ENCODE peak calls at places on chromosome 11, in seven cellular contexts. P, U, W, Q, I, C and D are unnamed samples.

GRCh38 chr11:12768731-12769673 is 94.8 kb downstream of the TEAD1 start:
- DNase-seq in P (no peak), U (no peak), W (no peak), Q (no peak), I (no peak), C (no peak), D (no peak)

GRCh38 chr11:32385998-32386397 is 49.3 kb downstream of the WT1 start:
- DNase-seq in P (no peak), U (no peak), W (peak; percentile 63), Q (no peak), I (no peak), C (no peak), D (no peak)

GRCh38 chr11:38176812-38177322 is 1578.8 kb upstream of the RAG2 start:
- DNase-seq in P (no peak), U (no peak), W (no peak), Q (no peak), I (no peak), C (no peak), D (peak; percentile 72)

GRCh38 chr11:60485987-60486386 is 6.6 kb upstream of the MS4A12 start:
- DNase-seq in P (no peak), U (no peak), W (no peak), Q (no peak), I (peak; percentile 19), C (no peak), D (no peak)

GRCh38 chr11:15941206-15941770 is 415.1 kb downstream of the SOX6 start:
- DNase-seq in P (no peak), U (no peak), W (peak; percentile 72), Q (peak; percentile 22), I (no peak), C (no peak), D (no peak)

GRCh38 chr11:72736452-72737069 is 15.6 kb downstream of the ARAP1 start:
- DNase-seq in P (peak; percentile 71), U (no peak), W (peak; percentile 74), Q (peak; percentile 43), I (peak; percentile 78), C (peak; percentile 40), D (no peak)

GRCh38 chr11:61752117-61752924 is at the start of gene MYRF:
- DNase-seq in P (no peak), U (no peak), W (peak; percentile 70), Q (peak; percentile 54), I (peak; percentile 48), C (peak; percentile 42), D (no peak)

GRCh38 chr11:100632970-100633452 is 54.1 kb upstream of the ARHGAP42 start:
- DNase-seq in P (peak; percentile 38), U (no peak), W (no peak), Q (no peak), I (no peak), C (no peak), D (no peak)

GRCh38 chr11:102599642-102600261 is 25.4 kb downstream of the MMP20 start:
- DNase-seq in P (no peak), U (no peak), W (peak; percentile 79), Q (no peak), I (no peak), C (no peak), D (no peak)

GRCh38 chr11:57641426-57641825 is 8.3 kb downstream of the YPEL4 start:
- DNase-seq in P (no peak), U (no peak), W (peak; percentile 72), Q (no peak), I (no peak), C (no peak), D (no peak)

GRCh38 chr11:112856133-112856532 is 105.1 kb upstream of the NCAM1 start:
- DNase-seq in P (no peak), U (no peak), W (no peak), Q (no peak), I (no peak), C (no peak), D (no peak)

GRCh38 chr11:47163198-47163597 is 13.5 kb downstream of the ARFGAP2 start:
- DNase-seq in P (no peak), U (no peak), W (no peak), Q (no peak), I (no peak), C (no peak), D (no peak)

GRCh38 chr11:86063536-86063935 is 5.3 kb downstream of the PICALM start:
- DNase-seq in P (no peak), U (no peak), W (no peak), Q (no peak), I (no peak), C (no peak), D (no peak)

GRCh38 chr11:133215529-133216230 is 316.6 kb downstream of the OPCML start:
- DNase-seq in P (no peak), U (no peak), W (no peak), Q (no peak), I (no peak), C (no peak), D (no peak)

GRCh38 chr11:68332186-68332585 is 19.8 kb downstream of the LRP5 start:
- DNase-seq in P (no peak), U (no peak), W (no peak), Q (no peak), I (no peak), C (no peak), D (no peak)

GRCh38 chr11:130156108-130157022 is 3.2 kb upstream of the ST14 start:
- DNase-seq in P (no peak), U (no peak), W (peak; percentile 82), Q (no peak), I (no peak), C (no peak), D (no peak)

GRCh38 chr11:95638501-95638900 is 151.1 kb downstream of the FAM76B start:
- DNase-seq in P (no peak), U (no peak), W (no peak), Q (no peak), I (no peak), C (no peak), D (no peak)

GRCh38 chr11:22472306-22472705 is 134.1 kb downstream of the SLC17A6 start:
- DNase-seq in P (no peak), U (no peak), W (no peak), Q (no peak), I (no peak), C (no peak), D (no peak)